ENCODE peak calls at places on chromosomes 12 and 14, in nine cellular contexts. V is A549; N is nephron progenitor cell; R is T-cell; Q is activated T-helper 1 cell treated with anti-CD3 and anti-CD28 coated beads, Interleukin-12 subunit alpha, Interleukin-12 subunit beta, Interleukin-2, Interleukin-4 antibody, amounts not matched to agents 30 ng/mL and 10 ng/mL and 1 ng/mL, durations not matched to agents 14 hours and 24 hours and 36 hours; Z is left cardiac atrium; P is iris pigment epithelial cell; W is nucleus accumbens; O is amniotic stem cell. G is an unnamed sample.

GRCh38 chr14:79248771-79249170 is 962.5 kb downstream of the DIO2 start:
- DNase-seq in O (no peak), P (no peak), W (no peak), R (no peak), V (no peak), Z (no peak), Q (no peak), N (no peak), G (no peak)

GRCh38 chr12:98754095-98754494 is 109.0 kb downstream of the APAF1 start:
- DNase-seq in V (peak), Q (peak), R (no peak), W (no peak), N (no peak), P (peak), Z (no peak), O (peak), G (no peak)

GRCh38 chr12:25518512-25518911 is 34.6 kb downstream of the LMNTD1 start:
- DNase-seq in W (no peak), P (peak), R (no peak), O (no peak), Z (no peak), V (no peak), N (no peak), Q (no peak), G (no peak)

GRCh38 chr14:39426605-39427004 is 5.6 kb downstream of the FBXO33 start:
- DNase-seq in P (peak), Z (no peak), N (no peak), W (no peak), V (no peak), O (peak), R (no peak), Q (no peak), G (no peak)

GRCh38 chr12:10113920-10114319 is 15.1 kb upstream of the CLEC1A start:
- DNase-seq in Z (no peak), Q (no peak), P (no peak), V (no peak), N (no peak), O (no peak), W (no peak), R (no peak), G (no peak)

GRCh38 chr12:80936642-80937390 is 918 bp downstream of the LIN7A start:
- DNase-seq in P (peak), Q (no peak), V (peak), W (no peak), R (no peak), Z (peak), O (peak), N (peak), G (peak)

GRCh38 chr14:95493976-95494375 is 22.5 kb downstream of the SYNE3 start:
- DNase-seq in O (no peak), N (no peak), W (no peak), V (no peak), Z (no peak), R (no peak), Q (no peak), P (no peak), G (no peak)

GRCh38 chr14:54278087-54278486 is 118.7 kb upstream of the CDKN3 start:
- DNase-seq in N (no peak), Q (no peak), P (no peak), W (no peak), Z (no peak), R (no peak), O (no peak), V (no peak), G (no peak)

GRCh38 chr12:67909091-67909531 is 80.1 kb upstream of the IFNG-AS1 start:
- DNase-seq in P (peak), R (no peak), Q (no peak), O (no peak), N (no peak), Z (no peak), W (no peak), V (no peak), G (no peak)

GRCh38 chr12:80232873-80233272 is 133.5 kb downstream of the OTOGL start:
- DNase-seq in N (no peak), W (no peak), P (peak), O (no peak), V (no peak), Z (no peak), R (no peak), Q (no peak), G (no peak)

GRCh38 chr12:63937381-63938168 is 93.1 kb downstream of the SRGAP1 start:
- DNase-seq in R (no peak), N (no peak), O (no peak), P (no peak), V (no peak), Z (no peak), Q (no peak), W (no peak), G (no peak)

GRCh38 chr12:38389581-38389980 is 73.0 kb downstream of the ALG10B start:
- DNase-seq in N (no peak), W (no peak), Q (no peak), O (no peak), V (no peak), Z (no peak), R (no peak), P (no peak), G (no peak)